ENCODE peak calls at places on chromosome 2, in six cellular contexts. O, X, Q, Y, P and N are unnamed samples.

GRCh38 chr2:219142329-219142728 is 18.3 kb downstream of the NHEJ1 start:
- DNase-seq in O (no peak), X (no peak), Q (no peak), Y (peak), P (peak), N (no peak)

GRCh38 chr2:240991378-240992263 is 6.8 kb upstream of the SNED1 start:
- DNase-seq in O (no peak), X (peak), Q (peak), Y (peak), P (peak), N (peak)

GRCh38 chr2:86274918-86275275 is 62.5 kb downstream of the REEP1 start:
- DNase-seq in O (peak), X (no peak), Q (peak), Y (no peak), P (peak), N (no peak)

GRCh38 chr2:190947711-190948251 is 66.2 kb downstream of the STAT1 start:
- DNase-seq in O (no peak), X (no peak), Q (no peak), Y (peak), P (peak), N (no peak)

GRCh38 chr2:74261204-74261864 is 62.9 kb downstream of the MTHFD2 start:
- DNase-seq in O (peak), X (no peak), Q (peak), Y (no peak), P (peak), N (no peak)

GRCh38 chr2:221124542-221125235 is 447.4 kb downstream of the EPHA4 start:
- DNase-seq in O (no peak), X (no peak), Q (no peak), Y (no peak), P (no peak), N (no peak)

GRCh38 chr2:236583621-236584203 is 14.1 kb downstream of the ACKR3 start:
- DNase-seq in O (no peak), X (no peak), Q (no peak), Y (no peak), P (no peak), N (no peak)

GRCh38 chr2:101149241-101150192 is 1.7 kb downstream of the TBC1D8 start:
- DNase-seq in O (no peak), X (no peak), Q (peak), Y (no peak), P (no peak), N (peak)

GRCh38 chr2:127035212-127035611 is 71.7 kb downstream of the BIN1 start:
- DNase-seq in O (no peak), X (no peak), Q (no peak), Y (no peak), P (no peak), N (no peak)

GRCh38 chr2:218166791-218167190 is at the start of gene CXCR1:
- DNase-seq in O (no peak), X (no peak), Q (no peak), Y (no peak), P (no peak), N (no peak)

GRCh38 chr2:191635333-191636234 is 42.4 kb upstream of the NABP1 start:
- DNase-seq in O (no peak), X (no peak), Q (no peak), Y (peak), P (peak), N (no peak)

GRCh38 chr2:204157684-204158083 is 221.1 kb downstream of the ICOS start:
- DNase-seq in O (no peak), X (no peak), Q (no peak), Y (no peak), P (no peak), N (no peak)

GRCh38 chr2:70672990-70673647 is 94.9 kb downstream of the ADD2 start:
- DNase-seq in O (no peak), X (no peak), Q (no peak), Y (no peak), P (no peak), N (no peak)

GRCh38 chr2:171404258-171404657 is 29.5 kb downstream of the METTL8 start:
- DNase-seq in O (peak), X (no peak), Q (no peak), Y (no peak), P (peak), N (no peak)

GRCh38 chr2:95050385-95051300 is 25.1 kb downstream of the MAL start:
- DNase-seq in O (no peak), X (no peak), Q (no peak), Y (no peak), P (no peak), N (no peak)

GRCh38 chr2:29767606-29768335 is 153.6 kb downstream of the ALK start:
- DNase-seq in O (peak), X (no peak), Q (no peak), Y (no peak), P (no peak), N (no peak)

GRCh38 chr2:222613715-222614331 is 42.1 kb downstream of the FARSB start:
- DNase-seq in O (peak), X (no peak), Q (no peak), Y (peak), P (peak), N (peak)

GRCh38 chr2:34029073-34029472 is 430.0 kb upstream of the FAM98A start:
- DNase-seq in O (no peak), X (no peak), Q (no peak), Y (no peak), P (no peak), N (no peak)

GRCh38 chr2:34031097-34031496 is 432.0 kb upstream of the FAM98A start:
- DNase-seq in O (no peak), X (no peak), Q (no peak), Y (no peak), P (no peak), N (no peak)

GRCh38 chr2:34025196-34025595 is 426.1 kb upstream of the FAM98A start:
- DNase-seq in O (no peak), X (no peak), Q (no peak), Y (no peak), P (no peak), N (no peak)

GRCh38 chr2:34030273-34030672 is 431.2 kb upstream of the FAM98A start:
- DNase-seq in O (no peak), X (no peak), Q (no peak), Y (no peak), P (no peak), N (no peak)
- H3K4me3 ChIP-seq in O (no peak), X (no peak), Q (no peak), Y (no peak), P (no peak), N (no peak)

DNA sequence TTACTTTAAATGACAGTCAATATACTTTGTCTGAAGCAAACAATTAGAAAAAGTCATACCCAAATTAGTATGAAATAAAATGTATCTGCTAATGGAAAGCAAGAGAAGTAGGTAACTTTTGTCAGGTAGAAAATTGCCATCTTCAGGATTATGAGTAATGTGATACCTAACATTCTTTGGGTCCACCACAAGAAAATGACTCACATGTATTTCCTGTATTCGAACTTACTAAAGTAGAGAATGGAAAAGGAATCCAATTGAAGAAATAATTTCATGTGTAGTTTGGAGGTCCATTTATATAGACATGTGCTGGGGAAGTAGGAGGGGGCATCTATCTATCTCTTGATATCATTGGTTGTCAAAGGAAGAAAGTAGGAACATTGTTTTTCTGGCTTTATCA is 636.2 kb upstream of the CHAC2 start:
- DNase-seq in O (no peak), X (no peak), Q (no peak), Y (no peak), P (peak), N (no peak)
- H3K4me3 ChIP-seq in O (no peak), X (no peak), Q (no peak), Y (no peak), P (no peak), N (no peak)

GRCh38 chr2:181680937-181681811 is 857 bp upstream of the NEUROD1 start:
- DNase-seq in O (peak), X (no peak), Q (no peak), Y (no peak), P (no peak), N (no peak)
- H3K4me3 ChIP-seq in O (peak), X (peak), Q (peak), Y (peak), P (no peak), N (peak)

GRCh38 chr2:119423041-119423440 is 8.6 kb upstream of the TMEM37 start:
- DNase-seq in O (no peak), X (no peak), Q (no peak), Y (no peak), P (no peak), N (no peak)
- H3K4me3 ChIP-seq in O (no peak), X (no peak), Q (no peak), Y (no peak), P (no peak), N (no peak)

DNA sequence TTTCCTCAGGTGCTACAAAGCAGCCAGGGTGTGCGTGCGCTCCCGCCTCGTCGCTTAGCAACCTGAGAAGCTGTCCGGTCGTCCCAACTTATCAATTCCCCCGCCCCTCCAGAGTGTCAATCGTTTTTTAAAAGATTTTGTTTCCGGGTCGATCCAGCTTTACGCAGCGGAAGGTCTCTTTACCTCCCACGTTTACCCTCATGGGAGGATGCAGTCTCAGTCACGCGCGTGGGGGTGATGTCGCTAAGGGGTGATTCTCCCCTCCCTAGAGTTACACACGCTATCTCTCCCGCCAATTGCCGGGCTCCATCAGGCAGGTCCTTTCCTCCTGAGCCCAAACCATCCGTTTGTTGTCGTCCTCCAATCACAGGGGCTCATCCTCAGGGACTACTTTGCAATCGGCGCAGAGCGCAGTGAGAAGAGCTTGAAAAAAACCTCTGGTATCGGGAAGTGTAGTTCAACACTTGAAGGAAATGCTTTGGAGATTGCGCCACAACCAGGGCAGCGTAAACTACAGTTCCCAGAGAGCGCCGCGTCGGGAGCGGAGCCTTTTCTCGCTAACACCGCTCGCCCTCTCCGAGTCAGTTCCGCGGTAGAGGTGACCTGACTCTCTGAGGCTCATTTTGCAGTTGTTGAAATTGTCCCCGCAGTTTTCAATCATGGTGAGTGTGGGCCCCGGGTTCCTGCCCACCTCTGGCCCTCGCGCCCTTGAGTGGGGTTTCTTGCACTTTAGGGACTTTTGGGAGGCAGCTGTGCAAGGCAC is at the start of the genes MDH1 and WDPCP:
- DNase-seq in O (peak), X (peak), Q (peak), Y (peak), P (peak), N (peak)
- H3K4me3 ChIP-seq in O (peak), X (peak), Q (peak), Y (peak), P (peak), N (peak)